ENCODE peak calls at places on chromosome 20, in five cellular contexts. I, R, B, L and C are unnamed samples.

GRCh38 chr20:24891546-24892393 is 57.3 kb upstream of the CST7 start:
- DNase-seq in I (no peak), R (no peak), B (no peak), L (no peak), C (no peak)

GRCh38 chr20:57619053-57619831 is 984 bp downstream of the ZBP1 start:
- DNase-seq in I (peak), R (no peak), B (peak), L (peak), C (peak)

GRCh38 chr20:58228103-58228483 is 360 bp downstream of the ANKRD60 start:
- DNase-seq in I (no peak), R (no peak), B (no peak), L (no peak), C (no peak)

GRCh38 chr20:9306521-9306920 is 207.9 kb upstream of the LAMP5 start:
- DNase-seq in I (no peak), R (peak), B (no peak), L (no peak), C (no peak)

GRCh38 chr20:2626853-2627541 is 25.4 kb upstream of the NOP56 start:
- DNase-seq in I (no peak), R (peak), B (no peak), L (no peak), C (no peak)

GRCh38 chr20:60095456-60095855 is 137.2 kb downstream of the CDH26 start:
- DNase-seq in I (no peak), R (no peak), B (no peak), L (no peak), C (no peak)

GRCh38 chr20:38191654-38192053 is 26.6 kb upstream of the TGM2 start:
- DNase-seq in I (peak), R (no peak), B (no peak), L (no peak), C (no peak)

GRCh38 chr20:49562341-49563014 is 5.5 kb downstream of the PTGIS start:
- DNase-seq in I (peak), R (peak), B (peak), L (peak), C (no peak)

GRCh38 chr20:59017493-59018231 is 1.6 kb upstream of the TUBB1 start:
- DNase-seq in I (peak), R (no peak), B (no peak), L (no peak), C (no peak)

GRCh38 chr20:38926934-38927616 is 858 bp downstream of the FAM83D start:
- DNase-seq in I (peak), R (no peak), B (no peak), L (no peak), C (peak)

GRCh38 chr20:25987073-25987927 is 290.6 kb upstream of the ZNF337 start:
- DNase-seq in I (peak), R (no peak), B (peak), L (peak), C (peak)

GRCh38 chr20:63979549-63980316 is at the start of gene SAMD10:
- DNase-seq in I (no peak), R (peak), B (peak), L (peak), C (peak)

GRCh38 chr20:58439974-58440767 is 51.1 kb downstream of the VAPB start:
- DNase-seq in I (no peak), R (no peak), B (no peak), L (no peak), C (no peak)

GRCh38 chr20:4469910-4470309 is 251.8 kb upstream of the PRND start:
- DNase-seq in I (no peak), R (no peak), B (no peak), L (no peak), C (no peak)

GRCh38 chr20:37677969-37678610 is 15.7 kb upstream of the CTNNBL1 start:
- DNase-seq in I (no peak), R (no peak), B (no peak), L (no peak), C (no peak)

GRCh38 chr20:6029538-6029937 is 24.3 kb downstream of the LRRN4 start:
- DNase-seq in I (no peak), R (no peak), B (no peak), L (no peak), C (no peak)

GRCh38 chr20:21435576-21435975 is 38.2 kb upstream of the NKX2-4 start:
- DNase-seq in I (no peak), R (no peak), B (no peak), L (no peak), C (no peak)

GRCh38 chr20:57586943-57587277 is 26.0 kb downstream of the PCK1 start:
- DNase-seq in I (no peak), R (no peak), B (no peak), L (no peak), C (no peak)

GRCh38 chr20:49685161-49685601 is 28.5 kb downstream of the B4GALT5 start:
- DNase-seq in I (no peak), R (no peak), B (no peak), L (no peak), C (no peak)

GRCh38 chr20:17556842-17557674 is 12.8 kb upstream of the DSTN start:
- DNase-seq in I (peak), R (no peak), B (peak), L (peak), C (peak)

GRCh38 chr20:7985916-7986315 is 33.6 kb downstream of the TMX4 start:
- DNase-seq in I (no peak), R (no peak), B (no peak), L (no peak), C (no peak)

GRCh38 chr20:17722493-17723300 is 22.9 kb downstream of the BANF2 start:
- DNase-seq in I (no peak), R (no peak), B (no peak), L (no peak), C (no peak)

GRCh38 chr20:35311409-35311808 is 19.2 kb upstream of the FAM83C start:
- DNase-seq in I (no peak), R (peak), B (no peak), L (no peak), C (no peak)

GRCh38 chr20:40192083-40192482 is 497.0 kb downstream of the MAFB start:
- DNase-seq in I (no peak), R (no peak), B (no peak), L (no peak), C (no peak)

GRCh38 chr20:1357921-1358671 is 29.2 kb upstream of the SDCBP2 start:
- DNase-seq in I (no peak), R (peak), B (no peak), L (no peak), C (no peak)

GRCh38 chr20:41318271-41318649 is 729 bp upstream of the ZHX3 start:
- DNase-seq in I (no peak), R (no peak), B (no peak), L (no peak), C (no peak)

GRCh38 chr20:24656391-24656790 is 187.0 kb downstream of the SYNDIG1 start:
- DNase-seq in I (no peak), R (no peak), B (no peak), L (no peak), C (no peak)

GRCh38 chr20:5719861-5720401 is 30.3 kb upstream of the SHLD1 start:
- DNase-seq in I (no peak), R (peak), B (no peak), L (no peak), C (peak)

GRCh38 chr20:11080010-11080409 is 406.2 kb upstream of the JAG1 start:
- DNase-seq in I (no peak), R (no peak), B (no peak), L (no peak), C (no peak)

GRCh38 chr20:10713161-10713560 is 39.4 kb upstream of the JAG1 start:
- DNase-seq in I (no peak), R (no peak), B (no peak), L (no peak), C (no peak)

GRCh38 chr20:25238319-25239037 is 9.4 kb upstream of the PYGB start:
- DNase-seq in I (no peak), R (no peak), B (peak), L (no peak), C (no peak)

GRCh38 chr20:14724036-14724435 is 386.6 kb upstream of the FLRT3 start:
- DNase-seq in I (no peak), R (no peak), B (no peak), L (no peak), C (no peak)

GRCh38 chr20:20603339-20603990 is 109.0 kb downstream of the RALGAPA2 start:
- DNase-seq in I (no peak), R (peak), B (no peak), L (no peak), C (no peak)

GRCh38 chr20:49824206-49824605 is 11.6 kb downstream of the SLC9A8 start:
- DNase-seq in I (no peak), R (no peak), B (no peak), L (no peak), C (no peak)

GRCh38 chr20:12762725-12763124 is 246.0 kb upstream of the SPTLC3 start:
- DNase-seq in I (no peak), R (no peak), B (no peak), L (no peak), C (no peak)

GRCh38 chr20:34974246-34974645 is 18.6 kb downstream of the MYH7B start:
- DNase-seq in I (no peak), R (no peak), B (no peak), L (no peak), C (no peak)

GRCh38 chr20:49386848-49387605 is 95.4 kb downstream of the KCNB1 start:
- DNase-seq in I (no peak), R (no peak), B (no peak), L (no peak), C (no peak)

GRCh38 chr20:50142812-50143211 is 10.7 kb downstream of the PEDS1 start:
- DNase-seq in I (no peak), R (no peak), B (no peak), L (no peak), C (no peak)